ENCODE peak calls at places on chromosome 17, in five cellular contexts. C is glutamatergic neuron, U is uterus, H is dorsolateral prefrontal cortex, S is foreskin fibroblast. B is an unnamed sample.

GRCh38 chr17:81365601-81366585 is 29.4 kb upstream of the BAHCC1 start:
- DNase-seq in C (no peak), U (peak), H (no peak), S (no peak), B (no peak)

GRCh38 chr17:42694524-42694923 is 12.2 kb downstream of the CNTNAP1 start:
- DNase-seq in C (no peak), U (no peak), H (no peak), S (no peak), B (no peak)

GRCh38 chr17:343211-343610 is 9.4 kb downstream of the RPH3AL start:
- DNase-seq in C (no peak), U (no peak), H (no peak), S (no peak), B (no peak)

GRCh38 chr17:7705269-7706255 is 560 bp downstream of the EFNB3 start:
- DNase-seq in C (no peak), U (no peak), H (no peak), S (no peak), B (no peak)

GRCh38 chr17:66959641-66960375 is 4.7 kb upstream of the CACNG4 start:
- DNase-seq in C (no peak), U (no peak), H (no peak), S (no peak), B (no peak)

GRCh38 chr17:15051913-15052312 is 213.2 kb downstream of the PMP22 start:
- DNase-seq in C (no peak), U (no peak), H (no peak), S (no peak), B (no peak)

GRCh38 chr17:66964930-66965800 is 658 bp downstream of the CACNG4 start:
- DNase-seq in C (peak), U (no peak), H (no peak), S (no peak), B (no peak)

GRCh38 chr17:37818689-37819088 is 73.8 kb upstream of the HNF1B start:
- DNase-seq in C (no peak), U (no peak), H (no peak), S (no peak), B (no peak)

GRCh38 chr17:44575408-44575807 is 18.1 kb downstream of the FZD2 start:
- DNase-seq in C (no peak), U (no peak), H (no peak), S (no peak), B (no peak)

GRCh38 chr17:57557793-57558681 is 187.1 kb downstream of the CCDC182 start:
- DNase-seq in C (no peak), U (no peak), H (no peak), S (no peak), B (no peak)

GRCh38 chr17:46099865-46100264 is 93.4 kb downstream of the KANSL1 start:
- DNase-seq in C (no peak), U (no peak), H (no peak), S (no peak), B (no peak)

GRCh38 chr17:11969565-11969964 is 27.7 kb downstream of the ZNF18 start:
- DNase-seq in C (no peak), U (no peak), H (no peak), S (no peak), B (no peak)

GRCh38 chr17:79186406-79186805 is 111.8 kb downstream of the ENGASE start:
- DNase-seq in C (no peak), U (no peak), H (no peak), S (no peak), B (no peak)

GRCh38 chr17:45307290-45308015 is 9.4 kb downstream of the MAP3K14 start:
- DNase-seq in C (no peak), U (peak), H (no peak), S (peak), B (peak)

GRCh38 chr17:63423251-63423950 is 22.7 kb downstream of the CYB561 start:
- DNase-seq in C (no peak), U (no peak), H (no peak), S (no peak), B (no peak)

GRCh38 chr17:41870627-41871026 is 5.4 kb upstream of the KLHL11 start:
- DNase-seq in C (no peak), U (no peak), H (no peak), S (no peak), B (no peak)

GRCh38 chr17:6755281-6755680 is 565 bp upstream of the XAF1 start:
- DNase-seq in C (no peak), U (peak), H (no peak), S (peak), B (peak)

GRCh38 chr17:550776-551175 is 163.9 kb downstream of the VPS53 start:
- DNase-seq in C (no peak), U (no peak), H (no peak), S (peak), B (no peak)

GRCh38 chr17:31318298-31319190 is 2.9 kb downstream of the EVI2A start:
- DNase-seq in C (no peak), U (peak), H (peak), S (peak), B (peak)

GRCh38 chr17:63442549-63443035 is 3.5 kb downstream of the CYB561 start:
- DNase-seq in C (peak), U (no peak), H (no peak), S (no peak), B (no peak)

GRCh38 chr17:18258356-18259038 is at the start of gene FLII:
- DNase-seq in C (peak), U (peak), H (no peak), S (peak), B (no peak)

GRCh38 chr17:46764335-46764708 is 54.2 kb downstream of the WNT3 start:
- DNase-seq in C (no peak), U (no peak), H (no peak), S (no peak), B (no peak)

GRCh38 chr17:4604111-4604644 is 19.8 kb downstream of the SMTNL2 start:
- DNase-seq in C (peak), U (peak), H (no peak), S (peak), B (peak)

GRCh38 chr17:50151041-50151936 is 812 bp upstream of the PPP1R9B start:
- DNase-seq in C (peak), U (peak), H (peak), S (peak), B (peak)

GRCh38 chr17:32277284-32277683 is 11.7 kb downstream of the RHBDL3 start:
- DNase-seq in C (no peak), U (no peak), H (no peak), S (peak), B (no peak)

GRCh38 chr17:44320066-44320465 is 4.6 kb downstream of the SLC25A39 start:
- DNase-seq in C (no peak), U (no peak), H (no peak), S (no peak), B (no peak)

GRCh38 chr17:1164935-1165556 is 14.7 kb downstream of the ABR start:
- DNase-seq in C (no peak), U (no peak), H (no peak), S (no peak), B (no peak)

DNA sequence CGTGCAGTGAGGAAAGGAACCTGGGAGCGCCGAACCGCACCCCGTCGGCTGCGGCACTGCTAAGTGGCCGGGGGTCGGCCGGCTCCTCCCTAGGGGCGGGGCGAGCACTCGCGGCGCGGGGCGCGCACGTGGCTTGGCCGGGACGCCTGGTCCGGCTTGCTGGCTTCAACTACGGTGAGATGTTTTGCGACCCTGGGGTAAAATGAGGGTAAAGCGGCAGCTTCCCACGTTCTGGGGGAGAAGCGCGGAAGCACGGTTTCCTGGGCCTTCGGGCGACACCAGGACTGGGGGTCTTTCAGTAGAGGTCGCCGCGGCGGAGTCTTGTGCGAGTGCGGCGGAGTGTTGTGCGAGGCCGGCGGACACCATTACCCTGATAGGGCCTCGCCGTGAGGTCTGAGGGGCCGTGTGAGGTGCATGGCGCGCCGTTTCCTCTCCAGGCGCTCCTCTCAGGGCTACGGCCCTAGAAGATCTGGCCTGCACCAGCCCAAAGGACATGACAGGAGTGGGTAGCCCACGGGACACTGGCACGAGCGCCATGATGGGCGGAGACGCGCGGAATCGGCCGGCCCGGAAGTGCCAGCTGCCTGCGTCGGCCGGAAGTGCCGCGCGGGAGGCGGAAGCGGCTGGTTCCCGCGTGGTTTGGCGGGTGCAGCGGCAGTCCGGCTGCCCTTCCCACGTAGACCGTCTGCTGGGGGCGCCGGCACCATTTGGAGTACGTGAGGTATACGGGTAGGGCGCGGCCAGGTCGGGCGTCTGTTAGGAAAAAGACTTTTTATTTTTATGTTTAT is at the start of gene PIGW:
- DNase-seq in C (peak), U (peak), H (peak), S (peak), B (peak)
- TF ChIP-seq CTCF in C (no peak), U (peak), H (no peak), S (no peak), B (peak)

GRCh38 chr17:27937026-27937546 is 43.9 kb upstream of the LYRM9 start:
- DNase-seq in C (no peak), U (no peak), H (no peak), S (no peak), B (no peak)
- TF ChIP-seq CTCF in C (no peak), U (no peak), H (no peak), S (no peak), B (no peak)

DNA sequence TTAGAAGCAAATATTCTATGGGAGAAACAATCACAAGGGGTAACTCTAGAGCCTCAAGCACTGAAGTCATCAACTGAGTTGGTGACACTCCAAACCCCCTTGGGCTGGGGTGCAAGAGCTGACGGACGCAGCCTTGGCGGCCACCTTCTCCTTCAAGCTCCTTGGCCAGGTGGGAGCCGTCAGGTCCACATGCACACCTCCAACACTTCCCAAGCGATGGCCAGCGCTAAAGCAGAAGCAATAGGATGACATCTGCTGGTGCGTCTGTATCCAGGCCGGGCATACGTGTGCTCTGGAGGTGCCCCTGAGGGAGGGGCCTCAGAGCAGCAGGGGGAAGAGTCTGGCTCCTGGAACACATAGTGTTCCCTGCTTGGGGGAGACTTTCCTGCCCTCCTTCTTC is 12.2 kb upstream of the FOXJ1 start:
- DNase-seq in C (no peak), U (no peak), H (no peak), S (no peak), B (no peak)
- TF ChIP-seq CTCF in C (no peak), U (no peak), H (no peak), S (no peak), B (no peak)

GRCh38 chr17:58631523-58632323 is 60.1 kb downstream of the TEX14 start:
- DNase-seq in C (peak), U (peak), H (peak), S (peak), B (peak)
- TF ChIP-seq CTCF in C (peak), U (peak), H (peak), S (no peak), B (peak)

GRCh38 chr17:30238003-30238344 is 2.5 kb upstream of the SLC6A4 start:
- DNase-seq in C (no peak), U (no peak), H (no peak), S (no peak), B (no peak)

GRCh38 chr17:30235386-30236296 is at the start of gene SLC6A4:
- DNase-seq in C (peak), U (no peak), H (no peak), S (no peak), B (no peak)

GRCh38 chr17:30236297-30236624 is 764 bp upstream of the SLC6A4 start:
- DNase-seq in C (no peak), U (no peak), H (no peak), S (no peak), B (no peak)

GRCh38 chr17:30237296-30238002 is 2.0 kb upstream of the SLC6A4 start:
- DNase-seq in C (no peak), U (no peak), H (no peak), S (no peak), B (no peak)

GRCh38 chr17:30236807-30237206 is 1.3 kb upstream of the SLC6A4 start:
- DNase-seq in C (peak), U (peak), H (no peak), S (no peak), B (no peak)
- TF ChIP-seq CTCF in C (no peak), U (peak), H (no peak), S (no peak), B (peak)